ENCODE peak calls at places on chromosomes 3 and 15, in ten cellular contexts. N, V, F, J, U, P, T, M, Z and E are unnamed samples.

GRCh38 chr3:194772241-194773000 is 86.7 kb downstream of the FAM43A start:
- DNase-seq in Z (no peak), N (no peak), M (no peak), F (no peak), J (no peak), V (peak), T (no peak), U (no peak), P (no peak), E (no peak)

GRCh38 chr3:99549918-99550603 is 88.3 kb upstream of the COL8A1 start:
- DNase-seq in F (no peak), T (no peak), V (no peak), M (no peak), Z (no peak), N (no peak), U (no peak), J (no peak), P (no peak), E (no peak)

GRCh38 chr3:187024561-187025226 is 94.4 kb downstream of the ST6GAL1 start:
- DNase-seq in N (no peak), Z (no peak), T (no peak), F (no peak), J (no peak), P (no peak), M (no peak), V (no peak), U (no peak), E (no peak)

GRCh38 chr3:52205727-52206372 is 7.9 kb downstream of the ALAS1 start:
- DNase-seq in Z (no peak), M (no peak), T (no peak), F (no peak), J (no peak), U (no peak), N (no peak), P (no peak), V (no peak), E (no peak)

GRCh38 chr15:76391847-76392246 is 55.3 kb downstream of the ISL2 start:
- DNase-seq in M (no peak), T (no peak), P (no peak), V (no peak), U (no peak), J (no peak), F (no peak), Z (no peak), N (no peak), E (no peak)

GRCh38 chr3:37999836-38000235 is 9.2 kb downstream of the VILL start:
- DNase-seq in F (no peak), V (peak), J (no peak), M (no peak), Z (no peak), P (no peak), N (no peak), T (no peak), U (no peak), E (no peak)

GRCh38 chr15:34435658-34436057 is 1.9 kb downstream of the GOLGA8A start:
- DNase-seq in J (no peak), Z (no peak), P (no peak), N (no peak), T (no peak), F (peak), U (no peak), V (no peak), M (no peak), E (no peak)

GRCh38 chr3:169984287-169984686 is 17.7 kb downstream of the SEC62 start:
- DNase-seq in T (no peak), J (no peak), N (no peak), Z (no peak), U (no peak), V (no peak), P (no peak), F (no peak), M (no peak), E (no peak)

GRCh38 chr15:89002281-89002761 is 85.9 kb upstream of the ABHD2 start:
- DNase-seq in F (no peak), U (no peak), Z (no peak), J (peak), N (no peak), P (no peak), V (no peak), M (no peak), T (no peak), E (no peak)

GRCh38 chr15:70412717-70413266 is 315.1 kb upstream of the TLE3 start:
- DNase-seq in T (no peak), M (no peak), N (no peak), U (no peak), J (no peak), V (no peak), P (no peak), Z (no peak), F (no peak), E (no peak)

GRCh38 chr3:59709702-59710555 is 660.1 kb upstream of the CFAP20DC start:
- DNase-seq in P (peak), M (peak), Z (no peak), F (peak), U (peak), V (no peak), T (no peak), J (peak), N (no peak), E (no peak)

GRCh38 chr3:142033292-142033691 is 116.1 kb downstream of the TFDP2 start:
- DNase-seq in V (no peak), N (no peak), P (no peak), J (no peak), T (no peak), Z (no peak), U (no peak), M (no peak), F (no peak), E (no peak)

GRCh38 chr3:14188367-14188766 is 9.8 kb downstream of the LSM3 start:
- DNase-seq in P (no peak), N (no peak), U (no peak), F (no peak), T (no peak), V (no peak), M (no peak), J (no peak), Z (no peak), E (no peak)

GRCh38 chr3:158451405-158452045 is 119.5 kb upstream of the MLF1 start:
- DNase-seq in F (no peak), N (no peak), U (no peak), M (no peak), V (no peak), Z (no peak), P (no peak), T (no peak), J (no peak), E (no peak)

GRCh38 chr15:70252056-70252935 is 154.6 kb upstream of the TLE3 start:
- DNase-seq in T (peak), P (no peak), V (no peak), Z (no peak), F (no peak), N (no peak), U (no peak), M (no peak), J (no peak), E (no peak)

GRCh38 chr15:64571857-64572291 is 111.5 kb downstream of the ZNF609 start:
- DNase-seq in Z (no peak), N (no peak), V (no peak), U (no peak), J (no peak), F (no peak), P (no peak), M (no peak), T (no peak), E (no peak)

GRCh38 chr3:197961582-197961945 is 1.5 kb downstream of the LMLN start:
- DNase-seq in N (no peak), Z (no peak), U (no peak), T (no peak), F (no peak), J (no peak), V (no peak), P (no peak), M (no peak), E (no peak)

GRCh38 chr3:4507010-4507596 is 14.0 kb downstream of the ITPR1 start:
- DNase-seq in F (no peak), P (no peak), V (no peak), J (no peak), T (no peak), N (no peak), U (no peak), Z (no peak), M (no peak), E (no peak)

GRCh38 chr15:34709866-34710265 is 44.9 kb downstream of the GJD2 start:
- DNase-seq in P (no peak), Z (no peak), V (no peak), F (no peak), T (no peak), J (no peak), M (no peak), N (no peak), U (no peak), E (no peak)

GRCh38 chr15:37771462-37771861 is 163.0 kb upstream of the TMCO5A start:
- DNase-seq in T (no peak), J (no peak), P (no peak), M (no peak), F (no peak), U (no peak), Z (no peak), V (no peak), N (no peak), E (no peak)

GRCh38 chr3:187838016-187838535 is 92.8 kb upstream of the BCL6 start:
- DNase-seq in Z (no peak), N (no peak), T (no peak), M (no peak), F (no peak), J (no peak), V (no peak), P (no peak), U (no peak), E (no peak)

GRCh38 chr3:134357914-134358811 is 16.1 kb downstream of the AMOTL2 start:
- DNase-seq in U (no peak), V (peak), N (no peak), T (no peak), Z (no peak), F (no peak), P (peak), J (peak), M (peak), E (no peak)

GRCh38 chr3:5058463-5058862 is 63.6 kb upstream of the ARL8B start:
- DNase-seq in V (no peak), F (no peak), T (no peak), M (no peak), Z (no peak), J (no peak), P (no peak), N (no peak), U (no peak), E (no peak)

GRCh38 chr3:41863024-41863423 is 98.9 kb downstream of the ULK4 start:
- DNase-seq in M (no peak), Z (no peak), P (no peak), F (no peak), N (no peak), J (no peak), U (no peak), T (no peak), V (peak), E (no peak)